ENCODE peak calls at places on chromosomes 11 and 22, in six cellular contexts. One of them, this sample, is unnamed.
A peak's percentile ranks its signal among the peaks of the same experiment; 100 is the strongest.

GRCh38 chr11:78428273-78428651 is 10.6 kb upstream of the GAB2 start:
- DNase-seq in CD8-positive, alpha-beta T cell: no peak
- DNase-seq in fibroblast of the aortic adventitia: no peak
- DNase-seq in AG04449: no peak
- DNase-seq in coronary artery: no peak
- DNase-seq in psoas muscle: no peak
- DNase-seq in this sample: no peak

GRCh38 chr22:33888821-33889220 is 31.5 kb downstream of the LARGE1 start:
- DNase-seq in coronary artery: no peak
- DNase-seq in fibroblast of the aortic adventitia: no peak
- DNase-seq in CD8-positive, alpha-beta T cell: no peak
- DNase-seq in AG04449: no peak
- DNase-seq in psoas muscle: no peak
- DNase-seq in this sample: no peak

GRCh38 chr11:28107331-28107725 is 628 bp downstream of the KIF18A start:
- DNase-seq in AG04449: no peak
- DNase-seq in coronary artery: peak; percentile 71
- DNase-seq in fibroblast of the aortic adventitia: no peak
- DNase-seq in CD8-positive, alpha-beta T cell: no peak
- DNase-seq in psoas muscle: no peak
- DNase-seq in this sample: no peak

GRCh38 chr22:21984793-21985192 is 2.2 kb upstream of the TOP3B start:
- DNase-seq in fibroblast of the aortic adventitia: peak; percentile 43
- DNase-seq in coronary artery: no peak
- DNase-seq in psoas muscle: no peak
- DNase-seq in CD8-positive, alpha-beta T cell: no peak
- DNase-seq in AG04449: no peak
- DNase-seq in this sample: no peak

GRCh38 chr22:23071163-23072034 is 1.1 kb downstream of the GNAZ start:
- DNase-seq in psoas muscle: peak; percentile 9
- DNase-seq in AG04449: no peak
- DNase-seq in CD8-positive, alpha-beta T cell: no peak
- DNase-seq in fibroblast of the aortic adventitia: no peak
- DNase-seq in coronary artery: no peak
- DNase-seq in this sample: peak; percentile 20

GRCh38 chr22:20024225-20025087 is 3.5 kb downstream of the TANGO2 start:
- DNase-seq in coronary artery: peak; percentile 66
- DNase-seq in CD8-positive, alpha-beta T cell: no peak
- DNase-seq in fibroblast of the aortic adventitia: no peak
- DNase-seq in AG04449: no peak
- DNase-seq in psoas muscle: no peak
- DNase-seq in this sample: no peak

GRCh38 chr11:68379216-68379615 is 66.8 kb downstream of the LRP5 start:
- DNase-seq in coronary artery: no peak
- DNase-seq in AG04449: no peak
- DNase-seq in fibroblast of the aortic adventitia: no peak
- DNase-seq in psoas muscle: no peak
- DNase-seq in CD8-positive, alpha-beta T cell: no peak
- DNase-seq in this sample: no peak

GRCh38 chr11:7154881-7155344 is 66.1 kb downstream of the RBMXL2 start:
- DNase-seq in CD8-positive, alpha-beta T cell: no peak
- DNase-seq in coronary artery: no peak
- DNase-seq in psoas muscle: no peak
- DNase-seq in fibroblast of the aortic adventitia: peak; percentile 9
- DNase-seq in AG04449: no peak
- DNase-seq in this sample: no peak

GRCh38 chr22:44707752-44708151 is 5.7 kb downstream of the PRR5 start:
- DNase-seq in AG04449: no peak
- DNase-seq in fibroblast of the aortic adventitia: no peak
- DNase-seq in coronary artery: no peak
- DNase-seq in CD8-positive, alpha-beta T cell: no peak
- DNase-seq in psoas muscle: no peak
- DNase-seq in this sample: no peak

GRCh38 chr11:75197512-75198277 is 42.9 kb upstream of the TPBGL start:
- DNase-seq in fibroblast of the aortic adventitia: no peak
- DNase-seq in coronary artery: no peak
- DNase-seq in CD8-positive, alpha-beta T cell: no peak
- DNase-seq in psoas muscle: no peak
- DNase-seq in AG04449: no peak
- DNase-seq in this sample: no peak

GRCh38 chr11:128689946-128690745 is 3.7 kb upstream of the FLI1 start:
- DNase-seq in psoas muscle: peak; percentile 23
- DNase-seq in coronary artery: no peak
- DNase-seq in AG04449: no peak
- DNase-seq in CD8-positive, alpha-beta T cell: no peak
- DNase-seq in fibroblast of the aortic adventitia: peak; percentile 39
- DNase-seq in this sample: no peak
- H3K4me3 ChIP-seq in psoas muscle: peak overlapping the region; percentile 74
- H3K4me3 ChIP-seq in coronary artery: peak overlapping the region; percentile 54
- H3K4me3 ChIP-seq in AG04449: peak overlapping the region; percentile 8
- H3K4me3 ChIP-seq in CD8-positive, alpha-beta T cell: no peak overlapping the region
- H3K4me3 ChIP-seq in fibroblast of the aortic adventitia: no peak overlapping the region
- H3K4me3 ChIP-seq in this sample: no peak overlapping the region

GRCh38 chr11:102046841-102047240 is 396 bp upstream of the CFAP300 start:
- DNase-seq in coronary artery: no peak
- DNase-seq in psoas muscle: no peak
- DNase-seq in AG04449: peak; percentile 0
- DNase-seq in fibroblast of the aortic adventitia: peak; percentile 76
- DNase-seq in CD8-positive, alpha-beta T cell: no peak
- DNase-seq in this sample: no peak
- H3K4me3 ChIP-seq in coronary artery: peak overlapping the region; percentile 77
- H3K4me3 ChIP-seq in psoas muscle: peak overlapping the region; percentile 74
- H3K4me3 ChIP-seq in AG04449: peak overlapping the region; percentile 71
- H3K4me3 ChIP-seq in fibroblast of the aortic adventitia: peak overlapping the region; percentile 70
- H3K4me3 ChIP-seq in CD8-positive, alpha-beta T cell: peak overlapping the region; percentile 23
- H3K4me3 ChIP-seq in this sample: peak overlapping the region; percentile 57

GRCh38 chr22:18110944-18111758 is 542 bp downstream of the TUBA8 start:
- DNase-seq in psoas muscle: no peak
- DNase-seq in CD8-positive, alpha-beta T cell: no peak
- DNase-seq in fibroblast of the aortic adventitia: no peak
- DNase-seq in coronary artery: no peak
- DNase-seq in AG04449: no peak
- DNase-seq in this sample: no peak

GRCh38 chr22:18109410-18110193 is 1.0 kb upstream of the TUBA8 start:
- DNase-seq in coronary artery: no peak
- DNase-seq in CD8-positive, alpha-beta T cell: no peak
- DNase-seq in psoas muscle: no peak
- DNase-seq in AG04449: no peak
- DNase-seq in fibroblast of the aortic adventitia: no peak
- DNase-seq in this sample: no peak

GRCh38 chr22:18112440-18112839 is 1.8 kb downstream of the TUBA8 start:
- DNase-seq in AG04449: no peak
- DNase-seq in coronary artery: no peak
- DNase-seq in fibroblast of the aortic adventitia: no peak
- DNase-seq in CD8-positive, alpha-beta T cell: no peak
- DNase-seq in psoas muscle: no peak
- DNase-seq in this sample: no peak

GRCh38 chr22:18111759-18112330 is 1.2 kb downstream of the TUBA8 start:
- DNase-seq in fibroblast of the aortic adventitia: no peak
- DNase-seq in coronary artery: no peak
- DNase-seq in psoas muscle: peak; percentile 61
- DNase-seq in AG04449: no peak
- DNase-seq in CD8-positive, alpha-beta T cell: no peak
- DNase-seq in this sample: no peak

GRCh38 chr22:18110194-18110943 is at the start of gene TUBA8:
- DNase-seq in psoas muscle: peak; percentile 75
- DNase-seq in CD8-positive, alpha-beta T cell: no peak
- DNase-seq in fibroblast of the aortic adventitia: peak; percentile 13
- DNase-seq in coronary artery: no peak
- DNase-seq in AG04449: no peak
- DNase-seq in this sample: peak; percentile 73
- H3K4me3 ChIP-seq in psoas muscle: peak within 1 kb of the TSS; percentile 84
- H3K4me3 ChIP-seq in CD8-positive, alpha-beta T cell: peak within 1 kb of the TSS; percentile 34
- H3K4me3 ChIP-seq in fibroblast of the aortic adventitia: peak within 1 kb of the TSS; percentile 50
- H3K4me3 ChIP-seq in coronary artery: peak within 1 kb of the TSS; percentile 72
- H3K4me3 ChIP-seq in AG04449: peak within 1 kb of the TSS; percentile 43
- H3K4me3 ChIP-seq in this sample: peak within 1 kb of the TSS; percentile 60

GRCh38 chr11:12817681-12818332 is 143.6 kb downstream of the TEAD1 start:
- DNase-seq in CD8-positive, alpha-beta T cell: no peak
- DNase-seq in psoas muscle: no peak
- DNase-seq in AG04449: no peak
- DNase-seq in fibroblast of the aortic adventitia: no peak
- DNase-seq in coronary artery: no peak
- DNase-seq in this sample: no peak

GRCh38 chr11:12813371-12814225 is 139.4 kb downstream of the TEAD1 start:
- DNase-seq in psoas muscle: no peak
- DNase-seq in fibroblast of the aortic adventitia: peak; percentile 89
- DNase-seq in CD8-positive, alpha-beta T cell: no peak
- DNase-seq in coronary artery: no peak
- DNase-seq in AG04449: no peak
- DNase-seq in this sample: no peak

GRCh38 chr11:12812849-12813248 is 138.6 kb downstream of the TEAD1 start:
- DNase-seq in fibroblast of the aortic adventitia: no peak
- DNase-seq in psoas muscle: no peak
- DNase-seq in AG04449: no peak
- DNase-seq in coronary artery: no peak
- DNase-seq in CD8-positive, alpha-beta T cell: no peak
- DNase-seq in this sample: no peak

GRCh38 chr11:12815931-12816494 is 141.8 kb downstream of the TEAD1 start:
- DNase-seq in psoas muscle: no peak
- DNase-seq in AG04449: no peak
- DNase-seq in fibroblast of the aortic adventitia: no peak
- DNase-seq in CD8-positive, alpha-beta T cell: no peak
- DNase-seq in coronary artery: no peak
- DNase-seq in this sample: no peak

GRCh38 chr11:12815150-12815523 is 140.9 kb downstream of the TEAD1 start:
- DNase-seq in coronary artery: no peak
- DNase-seq in CD8-positive, alpha-beta T cell: no peak
- DNase-seq in psoas muscle: no peak
- DNase-seq in AG04449: no peak
- DNase-seq in fibroblast of the aortic adventitia: no peak
- DNase-seq in this sample: no peak
- H3K4me3 ChIP-seq in coronary artery: peak overlapping the region; percentile 60
- H3K4me3 ChIP-seq in CD8-positive, alpha-beta T cell: no peak overlapping the region
- H3K4me3 ChIP-seq in psoas muscle: peak overlapping the region; percentile 47
- H3K4me3 ChIP-seq in AG04449: peak overlapping the region; percentile 6
- H3K4me3 ChIP-seq in fibroblast of the aortic adventitia: peak overlapping the region; percentile 49
- H3K4me3 ChIP-seq in this sample: peak overlapping the region; percentile 37

DNA sequence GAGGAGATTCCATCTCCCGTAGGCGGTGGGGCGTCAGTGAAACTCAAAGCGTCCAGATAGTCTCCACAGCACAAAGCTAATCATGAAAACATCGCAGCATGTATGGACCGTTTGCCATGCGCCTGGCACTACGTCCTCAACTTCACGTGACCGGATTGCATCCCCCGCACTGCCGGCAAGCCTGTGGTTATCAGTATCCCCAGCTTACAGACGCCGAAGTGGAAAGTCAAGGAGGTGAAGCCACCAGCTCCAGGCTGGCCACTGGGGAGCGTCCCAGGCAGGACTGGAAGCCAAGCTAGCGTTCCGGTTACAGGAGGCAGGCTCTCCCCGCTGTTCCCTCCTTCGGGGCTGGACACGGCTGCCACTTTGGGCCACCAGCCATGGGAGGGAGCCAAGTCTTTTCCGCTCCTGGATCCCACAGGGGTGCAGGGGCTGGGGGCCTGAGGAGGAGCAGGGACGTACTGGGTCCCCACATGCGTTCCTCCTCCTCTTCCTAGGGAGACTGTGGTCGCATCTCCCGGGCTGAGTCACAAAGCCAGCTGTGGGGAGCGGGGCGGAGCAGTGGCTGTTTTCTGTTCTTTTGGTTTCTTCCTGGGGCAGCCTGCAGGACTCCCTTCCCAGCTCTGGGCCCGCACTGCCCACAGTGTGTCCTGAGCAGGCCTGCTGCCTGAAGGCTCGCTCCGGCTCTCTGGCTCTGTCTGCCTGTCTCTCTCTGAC is 4.3 kb upstream of the OSBPL5 start:
- DNase-seq in psoas muscle: peak; percentile 59
- DNase-seq in coronary artery: no peak
- DNase-seq in CD8-positive, alpha-beta T cell: no peak
- DNase-seq in AG04449: no peak
- DNase-seq in fibroblast of the aortic adventitia: peak; percentile 57
- DNase-seq in this sample: no peak
- H3K4me3 ChIP-seq in psoas muscle: peak overlapping the region; percentile 52
- H3K4me3 ChIP-seq in coronary artery: peak overlapping the region; percentile 69
- H3K4me3 ChIP-seq in CD8-positive, alpha-beta T cell: peak overlapping the region; percentile 38
- H3K4me3 ChIP-seq in AG04449: peak overlapping the region; percentile 52
- H3K4me3 ChIP-seq in fibroblast of the aortic adventitia: peak overlapping the region; percentile 57
- H3K4me3 ChIP-seq in this sample: peak overlapping the region; percentile 62

DNA sequence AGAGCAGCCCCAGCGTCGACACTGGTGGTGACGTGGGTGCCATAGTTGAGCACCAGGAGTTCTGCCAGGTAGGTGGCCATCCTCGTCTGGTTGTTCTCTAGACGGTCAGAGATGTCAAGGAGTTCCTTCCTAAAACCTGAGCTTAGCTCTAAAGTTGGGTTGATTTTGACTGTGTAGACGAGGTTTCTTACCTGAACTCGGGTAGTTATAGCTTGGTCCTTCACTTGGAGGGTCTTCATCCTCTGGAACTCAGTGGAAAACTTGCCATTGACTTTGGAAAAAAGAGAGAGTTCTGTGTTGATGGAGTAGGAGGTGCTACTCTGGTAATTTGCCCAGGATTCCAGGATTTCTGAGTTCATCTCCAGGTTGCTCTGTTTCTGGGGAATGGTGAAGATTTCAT is 505 bp downstream of the MPEG1 start:
- DNase-seq in fibroblast of the aortic adventitia: no peak
- DNase-seq in AG04449: no peak
- DNase-seq in CD8-positive, alpha-beta T cell: no peak
- DNase-seq in coronary artery: no peak
- DNase-seq in psoas muscle: no peak
- DNase-seq in this sample: no peak
- H3K4me3 ChIP-seq in fibroblast of the aortic adventitia: no peak overlapping the region
- H3K4me3 ChIP-seq in AG04449: no peak overlapping the region
- H3K4me3 ChIP-seq in CD8-positive, alpha-beta T cell: no peak overlapping the region
- H3K4me3 ChIP-seq in coronary artery: peak overlapping the region; percentile 4
- H3K4me3 ChIP-seq in psoas muscle: peak overlapping the region; percentile 19
- H3K4me3 ChIP-seq in this sample: no peak overlapping the region

GRCh38 chr11:64564947-64565889 is 25.8 kb upstream of the SLC22A12 start:
- DNase-seq in AG04449: no peak
- DNase-seq in CD8-positive, alpha-beta T cell: no peak
- DNase-seq in psoas muscle: no peak
- DNase-seq in fibroblast of the aortic adventitia: no peak
- DNase-seq in coronary artery: no peak
- DNase-seq in this sample: no peak
- H3K4me3 ChIP-seq in AG04449: no peak overlapping the region
- H3K4me3 ChIP-seq in CD8-positive, alpha-beta T cell: no peak overlapping the region
- H3K4me3 ChIP-seq in psoas muscle: no peak overlapping the region
- H3K4me3 ChIP-seq in fibroblast of the aortic adventitia: no peak overlapping the region
- H3K4me3 ChIP-seq in coronary artery: no peak overlapping the region
- H3K4me3 ChIP-seq in this sample: no peak overlapping the region

DNA sequence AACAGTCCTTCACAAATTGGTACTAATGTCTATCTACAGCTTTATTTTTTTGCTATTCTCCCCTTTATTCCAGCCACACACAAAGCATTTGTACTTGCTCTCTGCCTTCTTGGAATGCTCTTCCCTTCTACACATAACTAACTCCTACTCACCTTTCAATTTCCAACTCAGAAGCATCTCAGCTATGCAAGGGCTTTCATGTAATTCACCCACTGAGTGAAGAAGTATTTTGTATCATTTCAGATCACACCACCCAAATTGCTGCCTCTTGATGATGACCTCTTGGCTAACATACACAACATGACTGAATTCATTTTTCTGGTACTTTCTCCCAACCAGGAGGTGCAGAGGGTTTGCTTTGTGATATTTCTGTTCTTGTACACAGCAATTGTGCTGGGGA is at the start of gene OR4X2:
- DNase-seq in coronary artery: no peak
- DNase-seq in CD8-positive, alpha-beta T cell: no peak
- DNase-seq in AG04449: no peak
- DNase-seq in fibroblast of the aortic adventitia: no peak
- DNase-seq in psoas muscle: no peak
- DNase-seq in this sample: no peak
- H3K4me3 ChIP-seq in coronary artery: no peak within 1 kb of the TSS
- H3K4me3 ChIP-seq in CD8-positive, alpha-beta T cell: no peak within 1 kb of the TSS
- H3K4me3 ChIP-seq in AG04449: no peak within 1 kb of the TSS
- H3K4me3 ChIP-seq in fibroblast of the aortic adventitia: no peak within 1 kb of the TSS
- H3K4me3 ChIP-seq in psoas muscle: no peak within 1 kb of the TSS
- H3K4me3 ChIP-seq in this sample: no peak within 1 kb of the TSS

This sample was measured in dorsolateral prefrontal cortex.